ENCODE peak calls at places on chromosomes 12 and 14, in seven cellular contexts. Y is ovary; W is stimulated activated CD4-positive, alpha-beta T cell treated with anti-CD3 and anti-CD28 coated beads, Interleukin-1b, Interleukin-23, amount 100 ng/mL, for 48 hours; O is COR-L47; A is AG10803; E is tibial artery; G is psoas muscle. M is an unnamed sample.
A peak's percentile ranks its signal among the peaks of the same experiment; 100 is the strongest.

GRCh38 chr12:39612250-39612649 is 7.4 kb downstream of the ABCD2 start:
- DNase-seq in Y (no peak), W (no peak), O (no peak), A (no peak), E (no peak), G (no peak), M (no peak)

GRCh38 chr14:101501858-101502615 is 59.3 kb upstream of the DIO3 start:
- DNase-seq in Y (peak; percentile 13), W (no peak), O (no peak), A (no peak), E (peak; percentile 41), G (no peak), M (no peak)

GRCh38 chr12:12736759-12737676 is 19.9 kb downstream of the CDKN1B start:
- DNase-seq in Y (no peak), W (peak; percentile 44), O (no peak), A (peak; percentile 76), E (no peak), G (no peak), M (peak; percentile 14)

GRCh38 chr12:127811988-127812387 is 455.0 kb upstream of the TMEM132C start:
- DNase-seq in Y (no peak), W (no peak), O (no peak), A (peak; percentile 87), E (no peak), G (no peak), M (peak; percentile 26)

GRCh38 chr14:65453807-65454480 is 41.4 kb downstream of the FUT8 start:
- DNase-seq in Y (no peak), W (no peak), O (no peak), A (no peak), E (no peak), G (no peak), M (no peak)

GRCh38 chr12:46553266-46553665 is 180.7 kb upstream of the SLC38A2 start:
- DNase-seq in Y (no peak), W (no peak), O (no peak), A (peak; percentile 61), E (no peak), G (peak; percentile 34), M (no peak)

GRCh38 chr12:12016284-12017100 is 54.2 kb upstream of the BCL2L14 start:
- DNase-seq in Y (no peak), W (peak; percentile 36), O (no peak), A (no peak), E (no peak), G (no peak), M (no peak)

GRCh38 chr12:120831648-120832267 is 72.4 kb downstream of the SPPL3 start:
- DNase-seq in Y (no peak), W (no peak), O (no peak), A (no peak), E (no peak), G (no peak), M (no peak)

GRCh38 chr12:106120578-106121105 is 18.1 kb downstream of the NUAK1 start:
- DNase-seq in Y (no peak), W (no peak), O (no peak), A (no peak), E (no peak), G (peak; percentile 56), M (no peak)

GRCh38 chr12:64608901-64609542 is 1.3 kb upstream of the RASSF3 start:
- DNase-seq in Y (peak; percentile 34), W (peak; percentile 41), O (no peak), A (peak; percentile 28), E (no peak), G (no peak), M (no peak)

GRCh38 chr12:130177615-130178014 is 15.4 kb downstream of the FZD10 start:
- DNase-seq in Y (no peak), W (no peak), O (no peak), A (no peak), E (no peak), G (no peak), M (no peak)

M was measured in DMS79.